ENCODE peak calls at places on chromosome 5, in six cellular contexts. Z, D, B, H, F and O are unnamed samples.

GRCh38 chr5:71978216-71978615 is 129.1 kb upstream of the MAP1B start:
- DNase-seq in Z (no peak), D (no peak), B (no peak), H (no peak), F (no peak), O (no peak)

GRCh38 chr5:178284996-178285395 is 52.4 kb upstream of the PHYKPL start:
- DNase-seq in Z (no peak), D (no peak), B (peak; percentile 45), H (no peak), F (peak; percentile 23), O (no peak)

GRCh38 chr5:163248856-163249255 is 188.5 kb upstream of the CCNG1 start:
- DNase-seq in Z (no peak), D (no peak), B (no peak), H (no peak), F (no peak), O (no peak)

GRCh38 chr5:132259061-132259851 is 1.8 kb downstream of the PDLIM4 start:
- DNase-seq in Z (peak; percentile 58), D (peak; percentile 75), B (peak; percentile 73), H (peak; percentile 79), F (peak; percentile 76), O (peak; percentile 56)

GRCh38 chr5:170572453-170572852 is 68.6 kb downstream of the KCNIP1 start:
- DNase-seq in Z (no peak), D (no peak), B (no peak), H (no peak), F (no peak), O (no peak)

GRCh38 chr5:54889826-54890225 is 95.6 kb downstream of the ESM1 start:
- DNase-seq in Z (no peak), D (no peak), B (no peak), H (no peak), F (no peak), O (no peak)

GRCh38 chr5:98492258-98492657 is 281.2 kb upstream of the RGMB start:
- DNase-seq in Z (no peak), D (no peak), B (no peak), H (no peak), F (no peak), O (no peak)

GRCh38 chr5:134580001-134580460 is 52.6 kb downstream of the SAR1B start:
- DNase-seq in Z (peak; percentile 47), D (no peak), B (no peak), H (no peak), F (no peak), O (no peak)

GRCh38 chr5:20230010-20230409 is 242.0 kb upstream of the CDH18 start:
- DNase-seq in Z (no peak), D (no peak), B (no peak), H (no peak), F (no peak), O (no peak)

GRCh38 chr5:181283347-181283746 is 22.4 kb upstream of the TRIM52 start:
- DNase-seq in Z (no peak), D (no peak), B (peak; percentile 54), H (no peak), F (no peak), O (no peak)

GRCh38 chr5:9774472-9775079 is 144.4 kb upstream of the TAS2R1 start:
- DNase-seq in Z (no peak), D (no peak), B (no peak), H (peak; percentile 77), F (no peak), O (no peak)

GRCh38 chr5:98416541-98416940 is 356.9 kb upstream of the RGMB start:
- DNase-seq in Z (no peak), D (no peak), B (no peak), H (no peak), F (no peak), O (no peak)

GRCh38 chr5:61304611-61305369 is 27.3 kb upstream of the ZSWIM6 start:
- DNase-seq in Z (no peak), D (no peak), B (no peak), H (no peak), F (peak; percentile 87), O (peak; percentile 86)

GRCh38 chr5:61292130-61292672 is 39.9 kb upstream of the ZSWIM6 start:
- DNase-seq in Z (no peak), D (no peak), B (no peak), H (no peak), F (no peak), O (no peak)

GRCh38 chr5:86909896-86910295 is 292.2 kb downstream of the COX7C start:
- DNase-seq in Z (no peak), D (no peak), B (no peak), H (no peak), F (no peak), O (no peak)

GRCh38 chr5:68251804-68252648 is 36.5 kb downstream of the PIK3R1 start:
- DNase-seq in Z (no peak), D (peak; percentile 62), B (no peak), H (no peak), F (no peak), O (peak; percentile 26)

DNA sequence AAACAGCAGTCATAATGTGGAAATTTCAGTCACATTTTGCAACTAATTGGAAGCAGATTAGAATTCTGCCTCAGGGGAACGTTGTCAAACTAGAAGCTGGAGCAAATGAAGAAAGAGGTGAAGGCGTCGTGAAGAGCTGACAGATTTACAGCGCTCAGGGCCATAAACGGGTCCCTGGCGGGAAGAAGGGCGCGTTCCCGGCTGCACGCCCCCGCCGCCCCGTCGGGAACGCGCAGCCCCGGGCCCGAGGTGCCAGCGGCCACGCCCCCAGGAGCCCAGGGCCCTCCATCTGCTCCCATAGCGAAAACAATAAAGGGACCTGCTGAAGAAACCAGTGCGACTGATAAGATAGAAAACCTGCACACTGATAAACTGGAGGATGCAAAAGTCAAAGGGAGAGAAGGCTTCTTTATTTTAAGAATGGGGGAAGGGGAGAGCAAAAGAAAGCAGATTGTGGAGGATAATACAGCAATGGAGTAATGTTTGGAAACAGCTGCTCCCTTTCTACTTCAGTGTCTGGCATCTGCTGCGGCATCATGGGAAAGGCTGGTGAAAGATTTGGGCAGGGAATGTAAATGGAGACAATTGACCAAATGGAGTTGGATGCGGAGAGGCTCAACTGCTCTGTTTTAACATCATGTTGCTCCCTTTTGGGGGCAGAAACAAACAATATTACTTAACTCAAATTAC is 11.1 kb downstream of the ZNF608 start:
- DNase-seq in Z (peak; percentile 94), D (no peak), B (no peak), H (peak; percentile 79), F (peak; percentile 65), O (peak; percentile 39)
- H3K4me3 ChIP-seq in Z (no peak overlapping the region), D (peak overlapping the region; percentile 20), B (no peak overlapping the region), H (peak overlapping the region; percentile 39), F (no peak overlapping the region), O (no peak overlapping the region)

GRCh38 chr5:151449288-151449687 is 1.9 kb downstream of the SLC36A1 start:
- DNase-seq in Z (no peak), D (no peak), B (no peak), H (no peak), F (no peak), O (no peak)
- H3K4me3 ChIP-seq in Z (no peak overlapping the region), D (no peak overlapping the region), B (no peak overlapping the region), H (no peak overlapping the region), F (no peak overlapping the region), O (no peak overlapping the region)

GRCh38 chr5:1931590-1932138 is 48.9 kb upstream of the IRX4 start:
- DNase-seq in Z (peak; percentile 90), D (peak; percentile 56), B (no peak), H (no peak), F (no peak), O (peak; percentile 21)

GRCh38 chr5:1929108-1929991 is 46.6 kb upstream of the IRX4 start:
- DNase-seq in Z (no peak), D (no peak), B (no peak), H (no peak), F (no peak), O (no peak)

GRCh38 chr5:1933364-1934055 is 50.8 kb upstream of the IRX4 start:
- DNase-seq in Z (no peak), D (no peak), B (no peak), H (no peak), F (no peak), O (no peak)

GRCh38 chr5:1930501-1930879 is 47.8 kb upstream of the IRX4 start:
- DNase-seq in Z (no peak), D (no peak), B (no peak), H (no peak), F (peak; percentile 47), O (no peak)

GRCh38 chr5:1930880-1931589 is 48.3 kb upstream of the IRX4 start:
- DNase-seq in Z (peak; percentile 96), D (peak; percentile 37), B (peak; percentile 67), H (no peak), F (peak; percentile 50), O (no peak)
- H3K4me3 ChIP-seq in Z (peak overlapping the region; percentile 61), D (peak overlapping the region; percentile 37), B (no peak overlapping the region), H (no peak overlapping the region), F (no peak overlapping the region), O (peak overlapping the region; percentile 32)

GRCh38 chr5:145124806-145125205 is 710.3 kb downstream of the PRELID2 start:
- DNase-seq in Z (no peak), D (no peak), B (no peak), H (no peak), F (no peak), O (no peak)
- H3K4me3 ChIP-seq in Z (no peak overlapping the region), D (no peak overlapping the region), B (no peak overlapping the region), H (no peak overlapping the region), F (no peak overlapping the region), O (no peak overlapping the region)

GRCh38 chr5:96614110-96614691 is 48.0 kb upstream of the CAST start:
- DNase-seq in Z (peak; percentile 72), D (peak; percentile 75), B (no peak), H (peak; percentile 65), F (no peak), O (peak; percentile 60)
- H3K4me3 ChIP-seq in Z (no peak overlapping the region), D (no peak overlapping the region), B (no peak overlapping the region), H (no peak overlapping the region), F (no peak overlapping the region), O (no peak overlapping the region)

DNA sequence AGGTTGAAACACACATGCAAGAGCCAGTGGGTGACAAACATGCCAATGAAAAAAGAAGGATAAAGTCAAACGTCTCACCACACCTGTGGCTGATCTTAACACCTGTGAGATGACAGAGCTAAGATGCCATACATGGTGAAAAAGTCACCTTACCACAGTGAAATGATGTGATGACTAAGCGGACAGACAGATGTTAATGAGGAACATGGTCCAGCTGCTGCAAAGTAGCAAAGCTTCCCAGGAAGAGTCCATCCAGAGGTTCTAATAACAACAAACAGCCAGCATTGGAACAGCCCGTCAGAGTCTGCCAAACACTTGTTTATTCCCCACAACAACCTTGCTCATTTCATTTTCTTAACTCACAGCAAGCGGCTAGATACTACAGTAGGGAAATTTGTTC is 1.9 kb downstream of the KIAA1191 start:
- DNase-seq in Z (no peak), D (no peak), B (no peak), H (no peak), F (no peak), O (no peak)
- H3K4me3 ChIP-seq in Z (no peak overlapping the region), D (no peak overlapping the region), B (no peak overlapping the region), H (no peak overlapping the region), F (no peak overlapping the region), O (no peak overlapping the region)